ENCODE peak calls at places on chromosomes 13 and 19, in seven cellular contexts. N is lower lobe of right lung, R is fibroblast of mammary gland, T is left cardiac atrium, A is NCI-H774, Z is body of pancreas, Q is heart left ventricle. S is an unnamed sample.

GRCh38 chr19:6685962-6686627 is 16.1 kb upstream of the TNFSF14 start:
- DNase-seq in N (no peak), R (no peak), T (no peak), A (no peak), Z (no peak), Q (no peak), S (no peak)

GRCh38 chr19:5122121-5122400 is 153.1 kb downstream of the KDM4B start:
- DNase-seq in N (no peak), R (no peak), T (no peak), A (no peak), Z (no peak), Q (no peak), S (no peak)

GRCh38 chr19:3506384-3507340 is 551 bp downstream of the FZR1 start:
- DNase-seq in N (peak; percentile 69), R (no peak), T (peak; percentile 48), A (no peak), Z (peak; percentile 25), Q (no peak), S (no peak)

GRCh38 chr13:19672990-19673389 is 39.5 kb downstream of the MPHOSPH8 start:
- DNase-seq in N (no peak), R (no peak), T (no peak), A (no peak), Z (no peak), Q (no peak), S (no peak)

GRCh38 chr13:24626449-24626848 is 53.8 kb upstream of the ATP12A start:
- DNase-seq in N (no peak), R (no peak), T (no peak), A (no peak), Z (no peak), Q (no peak), S (no peak)

GRCh38 chr19:35488677-35489076 is 1.6 kb downstream of the KRTDAP start:
- DNase-seq in N (no peak), R (no peak), T (no peak), A (no peak), Z (no peak), Q (no peak), S (no peak)

GRCh38 chr13:20924758-20925394 is 22.3 kb upstream of the XPO4 start:
- DNase-seq in N (peak; percentile 80), R (peak; percentile 82), T (peak; percentile 88), A (peak; percentile 42), Z (peak; percentile 86), Q (peak; percentile 71), S (peak; percentile 91)

GRCh38 chr19:36488118-36488815 is 1.1 kb downstream of the ZNF566 start:
- DNase-seq in N (no peak), R (no peak), T (no peak), A (no peak), Z (no peak), Q (no peak), S (no peak)

GRCh38 chr19:1211494-1212234 is 6.1 kb downstream of the STK11 start:
- DNase-seq in N (no peak), R (peak; percentile 86), T (peak; percentile 40), A (no peak), Z (peak; percentile 94), Q (peak; percentile 33), S (no peak)

GRCh38 chr13:29125934-29126424 is 305.8 kb downstream of the MTUS2 start:
- DNase-seq in N (no peak), R (no peak), T (no peak), A (no peak), Z (no peak), Q (no peak), S (no peak)

GRCh38 chr13:104442541-104442940 is 1376.3 kb upstream of the SLC10A2 start:
- DNase-seq in N (no peak), R (no peak), T (no peak), A (no peak), Z (no peak), Q (no peak), S (no peak)

GRCh38 chr13:50236898-50237318 is 221.7 kb downstream of the KCNRG start:
- DNase-seq in N (no peak), R (peak; percentile 45), T (no peak), A (no peak), Z (no peak), Q (no peak), S (peak; percentile 22)

GRCh38 chr19:10114651-10115391 is 3.3 kb downstream of the P2RY11 start:
- DNase-seq in N (peak; percentile 45), R (no peak), T (no peak), A (no peak), Z (no peak), Q (no peak), S (no peak)

GRCh38 chr19:6412111-6412999 is 12.3 kb downstream of the KHSRP start:
- DNase-seq in N (no peak), R (no peak), T (no peak), A (peak; percentile 11), Z (peak; percentile 65), Q (no peak), S (peak; percentile 21)

GRCh38 chr13:20801704-20802103 is 27.9 kb upstream of the EEF1AKMT1 start:
- DNase-seq in N (no peak), R (no peak), T (no peak), A (no peak), Z (no peak), Q (no peak), S (no peak)

GRCh38 chr19:35856546-35857149 is at the start of gene KIRREL2:
- DNase-seq in N (no peak), R (no peak), T (no peak), A (no peak), Z (peak; percentile 66), Q (no peak), S (no peak)

GRCh38 chr13:39510296-39510695 is 92.7 kb downstream of the LHFPL6 start:
- DNase-seq in N (no peak), R (no peak), T (no peak), A (peak; percentile 22), Z (no peak), Q (no peak), S (no peak)

GRCh38 chr13:74773263-74773662 is 639.1 kb upstream of the KLF12 start:
- DNase-seq in N (no peak), R (peak; percentile 42), T (no peak), A (no peak), Z (no peak), Q (no peak), S (no peak)

GRCh38 chr13:33218426-33218825 is 67.1 kb downstream of the STARD13 start:
- DNase-seq in N (no peak), R (no peak), T (no peak), A (no peak), Z (no peak), Q (no peak), S (no peak)

GRCh38 chr19:13574933-13575332 is 68.7 kb upstream of the CACNA1A start:
- DNase-seq in N (no peak), R (peak; percentile 12), T (no peak), A (no peak), Z (no peak), Q (no peak), S (no peak)

GRCh38 chr19:18385675-18386542 is at the start of gene GDF15:
- DNase-seq in N (peak; percentile 88), R (peak; percentile 84), T (peak; percentile 56), A (no peak), Z (peak; percentile 95), Q (peak; percentile 46), S (peak; percentile 94)

GRCh38 chr13:77535448-77535847 is at the start of gene SCEL:
- DNase-seq in N (no peak), R (no peak), T (no peak), A (no peak), Z (no peak), Q (no peak), S (no peak)

GRCh38 chr19:13838943-13839192 is 38.1 kb upstream of the NANOS3 start:
- DNase-seq in N (peak; percentile 94), R (no peak), T (peak; percentile 95), A (no peak), Z (no peak), Q (peak; percentile 93), S (no peak)

GRCh38 chr19:39030854-39031367 is 1.4 kb downstream of the FBXO27 start:
- DNase-seq in N (no peak), R (no peak), T (no peak), A (no peak), Z (no peak), Q (no peak), S (peak; percentile 6)

S was measured in fibroblast of pulmonary artery.